ENCODE peak calls at places on chromosomes 6 and 20, in six cellular contexts. S is upper lobe of right lung; T is mucosa of descending colon; C is fibroblast of lung; D is CD8-positive, alpha-beta T cell; G is kidney. X is an unnamed sample.

GRCh38 chr6:126112171-126112632 is 125.9 kb downstream of the TRMT11 start:
- DNase-seq in G (no peak), S (no peak), C (peak; percentile 92), T (no peak), D (no peak), X (no peak)

GRCh38 chr6:111846511-111847409 is 26.5 kb downstream of the FYN start:
- DNase-seq in G (no peak), S (no peak), C (no peak), T (no peak), D (no peak), X (no peak)

GRCh38 chr20:32116079-32116521 is 6.6 kb downstream of the TM9SF4 start:
- DNase-seq in T (no peak), G (no peak), S (no peak), D (no peak), C (no peak), X (no peak)

GRCh38 chr6:44223471-44224153 is at the start of gene SLC29A1:
- DNase-seq in D (peak; percentile 84), G (peak; percentile 93), S (peak; percentile 91), T (peak; percentile 87), C (peak; percentile 47), X (no peak)

GRCh38 chr6:72740135-72740534 is 118.3 kb downstream of the KCNQ5 start:
- DNase-seq in C (no peak), T (no peak), S (no peak), G (no peak), D (no peak), X (no peak)

GRCh38 chr6:46998436-46999017 is 43.6 kb downstream of the ADGRF1 start:
- DNase-seq in T (no peak), G (no peak), D (no peak), S (no peak), C (peak; percentile 87), X (no peak)

GRCh38 chr20:57482148-57482547 is 42.8 kb downstream of the CTCFL start:
- DNase-seq in T (no peak), S (no peak), D (no peak), C (no peak), G (peak; percentile 18), X (no peak)

GRCh38 chr6:146870765-146871164 is 272.0 kb downstream of the ADGB start:
- DNase-seq in G (no peak), C (no peak), D (no peak), T (no peak), S (no peak), X (no peak)

GRCh38 chr6:117840541-117840983 is 66.5 kb upstream of the SLC35F1 start:
- DNase-seq in G (no peak), S (no peak), D (no peak), T (no peak), C (peak; percentile 74), X (peak; percentile 20)

GRCh38 chr6:116266803-116267202 is 12.9 kb downstream of the TSPYL1 start:
- DNase-seq in G (no peak), C (no peak), D (no peak), S (no peak), T (no peak), X (no peak)

GRCh38 chr20:46035713-46036112 is 6.7 kb downstream of the SLC12A5 start:
- DNase-seq in S (no peak), G (no peak), D (no peak), C (no peak), T (no peak), X (no peak)

GRCh38 chr6:37807656-37808055 is 11.9 kb upstream of the ZFAND3 start:
- DNase-seq in S (no peak), C (no peak), D (no peak), T (no peak), G (peak; percentile 76), X (no peak)

GRCh38 chr6:149107973-149108372 is 209.5 kb upstream of the TAB2 start:
- DNase-seq in G (no peak), D (no peak), C (no peak), T (no peak), S (no peak), X (no peak)

GRCh38 chr6:138493413-138493812 is 5.9 kb downstream of the NHSL1 start:
- DNase-seq in G (no peak), D (no peak), T (no peak), S (no peak), C (peak; percentile 91), X (no peak)

GRCh38 chr20:61373956-61374545 is 122.0 kb downstream of the CDH4 start:
- DNase-seq in G (no peak), S (no peak), T (no peak), C (no peak), D (no peak), X (no peak)

GRCh38 chr6:149859368-149859767 is 4.8 kb downstream of the LRP11 start:
- DNase-seq in T (no peak), D (no peak), S (peak; percentile 25), C (peak; percentile 72), G (no peak), X (peak; percentile 44)

GRCh38 chr6:90294614-90294988 is 2.0 kb downstream of the BACH2 start:
- DNase-seq in G (no peak), T (no peak), S (no peak), C (peak; percentile 37), D (peak; percentile 69), X (no peak)

GRCh38 chr20:56428388-56428787 is 16.3 kb downstream of the CASS4 start:
- DNase-seq in D (no peak), S (no peak), G (no peak), T (no peak), C (no peak), X (no peak)

GRCh38 chr6:78345882-78346281 is 521.5 kb upstream of the IRAK1BP1 start:
- DNase-seq in G (no peak), C (no peak), S (no peak), T (no peak), D (no peak), X (no peak)

GRCh38 chr20:18541741-18542140 is 25.5 kb upstream of the SMIM26 start:
- DNase-seq in T (no peak), D (no peak), S (no peak), G (no peak), C (peak; percentile 23), X (no peak)

GRCh38 chr6:169793408-169793807 is 42.0 kb downstream of the ERMARD start:
- DNase-seq in T (no peak), G (no peak), D (no peak), C (no peak), S (peak; percentile 33), X (no peak)

GRCh38 chr6:130928993-130929678 is 101.9 kb downstream of the SMLR1 start:
- DNase-seq in T (no peak), D (no peak), S (no peak), C (peak; percentile 77), G (no peak), X (no peak)

GRCh38 chr6:106979435-106979884 is 4.9 kb upstream of the CD24 start:
- DNase-seq in S (peak; percentile 92), G (peak; percentile 93), D (peak; percentile 81), C (peak; percentile 70), T (peak; percentile 93), X (peak; percentile 57)

GRCh38 chr6:34249469-34250370 is 914 bp upstream of the SMIM29 start:
- DNase-seq in T (no peak), C (no peak), S (no peak), G (peak; percentile 44), D (no peak), X (no peak)

GRCh38 chr6:79455446-79455845 is 81.8 kb downstream of the LCA5 start:
- DNase-seq in S (no peak), G (no peak), D (no peak), C (no peak), T (no peak), X (no peak)

GRCh38 chr6:11964101-11964500 is 48.0 kb upstream of the HIVEP1 start:
- DNase-seq in S (no peak), C (no peak), D (no peak), G (no peak), T (no peak), X (no peak)

GRCh38 chr6:53130891-53131290 is 17.8 kb downstream of the GCM1 start:
- DNase-seq in D (no peak), G (no peak), T (no peak), S (no peak), C (no peak), X (no peak)

GRCh38 chr6:53139841-53140413 is 8.7 kb downstream of the GCM1 start:
- DNase-seq in D (no peak), G (no peak), C (no peak), T (no peak), S (no peak), X (no peak)

GRCh38 chr6:53133961-53134360 is 14.7 kb downstream of the GCM1 start:
- DNase-seq in C (no peak), G (no peak), D (no peak), S (no peak), T (no peak), X (no peak)

GRCh38 chr6:53134601-53135235 is 13.9 kb downstream of the GCM1 start:
- DNase-seq in D (no peak), C (no peak), T (no peak), S (no peak), G (no peak), X (no peak)

DNA sequence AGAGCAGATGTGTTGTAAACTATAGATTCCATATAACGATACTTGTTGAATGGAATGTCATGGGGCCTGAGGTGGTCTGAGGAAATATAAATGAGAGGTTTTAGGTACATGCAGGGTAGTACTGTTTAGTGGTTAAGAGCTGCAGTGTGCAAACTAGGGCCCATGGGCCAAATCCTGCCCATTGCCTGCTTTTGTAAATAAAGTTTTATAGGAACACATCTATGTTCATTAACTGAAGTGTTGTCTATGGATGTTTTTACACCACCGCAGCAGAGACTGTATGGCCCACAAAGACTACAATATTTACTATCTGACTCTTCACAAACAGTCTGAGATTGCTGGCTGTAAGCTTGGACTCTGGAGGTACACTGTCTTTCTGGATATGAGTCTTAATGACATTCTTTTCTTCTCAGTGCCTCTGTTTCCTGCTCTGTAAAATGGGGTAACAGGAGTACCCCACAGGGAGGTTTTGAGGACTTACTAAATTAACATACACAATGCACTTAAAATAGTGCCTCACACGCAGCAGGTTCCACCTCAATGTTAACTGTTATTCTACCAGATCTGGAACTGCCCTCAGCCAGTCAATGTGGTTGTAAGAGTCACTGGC is 12.5 kb downstream of the GCM1 start:
- DNase-seq in S (no peak), C (no peak), G (no peak), D (no peak), T (no peak), X (no peak)
- H3K4me1 ChIP-seq in S (no peaks in the 10 kb centered on the region), C (no peaks in the 10 kb centered on the region), G (no peaks in the 10 kb centered on the region), D (peaks cover 4% of the 10 kb centered on the region), T (no peaks in the 10 kb centered on the region), X (no peaks in the 10 kb centered on the region)

GRCh38 chr6:133892444-133893323 is 3.8 kb downstream of the TCF21 start:
- DNase-seq in T (peak; percentile 34), D (no peak), C (no peak), S (no peak), G (no peak), X (peak; percentile 43)
- H3K4me3 ChIP-seq in T (no peak overlapping the region), D (no peak overlapping the region), C (peak overlapping the region; percentile 54), S (peak overlapping the region; percentile 56), G (peak overlapping the region; percentile 53), X (peak overlapping the region; percentile 11)

DNA sequence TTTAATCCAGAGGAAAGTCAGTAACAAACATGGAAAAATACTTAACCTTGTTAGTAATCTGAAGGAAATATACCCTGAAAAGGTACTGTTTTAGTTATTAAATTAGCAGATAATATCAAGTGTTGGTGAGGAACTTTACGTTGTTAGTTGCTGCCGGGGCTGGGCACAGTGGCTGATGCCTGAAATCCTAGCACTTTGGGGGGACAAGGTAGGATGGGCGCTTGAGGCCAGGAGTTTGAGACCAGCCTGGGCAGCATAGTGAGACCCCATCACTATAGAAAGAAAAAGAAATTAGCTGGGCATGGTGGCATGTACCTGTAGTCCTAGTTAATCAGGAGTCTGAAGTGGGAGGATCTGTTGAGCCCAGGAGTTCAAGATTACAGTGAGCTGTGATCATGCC is 72.7 kb upstream of the DYNLRB1 start:
- DNase-seq in C (no peak), S (no peak), D (no peak), G (no peak), T (no peak), X (no peak)
- H3K36me3 ChIP-seq in C (peaks cover 11% of the 10 kb centered on the region), S (peaks cover 94% of the 10 kb centered on the region), D (peaks cover 47% of the 10 kb centered on the region), G (peaks cover 24% of the 10 kb centered on the region), T (peaks cover 12% of the 10 kb centered on the region), X (peaks cover 95% of the 10 kb centered on the region)

GRCh38 chr6:129646140-129646569 is 63.8 kb downstream of the ARHGAP18 start:
- DNase-seq in G (no peak), C (no peak), S (no peak), T (no peak), D (no peak), X (no peak)
- H3K4me1 ChIP-seq in G (peaks cover 7% of the 10 kb centered on the region), C (peaks cover 28% of the 10 kb centered on the region), S (peaks cover 35% of the 10 kb centered on the region), T (peaks cover 6% of the 10 kb centered on the region), D (no peaks in the 10 kb centered on the region), X (peaks cover 54% of the 10 kb centered on the region)

X was measured in SJSA1.